ENCODE peak calls at places on chromosomes 6 and 20, in five cellular contexts. B, U, D, Q and L are unnamed samples.
A peak's percentile ranks its signal among the peaks of the same experiment; 100 is the strongest.

GRCh38 chr6:89485320-89485719 is 52.4 kb downstream of the ANKRD6 start:
- DNase-seq in B (no peak), U (no peak), D (no peak), Q (no peak), L (no peak)

GRCh38 chr20:41218466-41218865 is 81.1 kb downstream of the PLCG1 start:
- DNase-seq in B (no peak), U (peak; percentile 82), D (no peak), Q (peak; percentile 86), L (no peak)

GRCh38 chr6:63844287-63844686 is 208.7 kb downstream of the PHF3 start:
- DNase-seq in B (no peak), U (peak; percentile 83), D (no peak), Q (peak; percentile 90), L (no peak)

GRCh38 chr20:9035129-9035528 is 33.8 kb upstream of the PLCB4 start:
- DNase-seq in B (peak; percentile 64), U (peak; percentile 84), D (no peak), Q (peak; percentile 96), L (no peak)

GRCh38 chr6:7883381-7883780 is 27.2 kb downstream of the TXNDC5 start:
- DNase-seq in B (no peak), U (no peak), D (no peak), Q (no peak), L (no peak)

GRCh38 chr6:101086473-101086872 is 205.3 kb upstream of the ASCC3 start:
- DNase-seq in B (no peak), U (no peak), D (no peak), Q (no peak), L (no peak)

GRCh38 chr6:33018904-33019303 is 9.5 kb upstream of the HLA-DOA start:
- DNase-seq in B (no peak), U (no peak), D (peak; percentile 52), Q (peak; percentile 39), L (no peak)

GRCh38 chr6:100257661-100258395 is 206.9 kb downstream of the SIM1 start:
- DNase-seq in B (no peak), U (peak; percentile 68), D (peak; percentile 1), Q (peak; percentile 57), L (no peak)

GRCh38 chr6:31620586-31621319 is at the start of gene PRRC2A:
- DNase-seq in B (no peak), U (no peak), D (peak; percentile 93), Q (no peak), L (peak; percentile 65)

GRCh38 chr6:13332349-13332706 is 4.0 kb upstream of the TBC1D7 start:
- DNase-seq in B (no peak), U (no peak), D (no peak), Q (no peak), L (no peak)

GRCh38 chr6:25263602-25264001 is 15.6 kb upstream of the CARMIL1 start:
- DNase-seq in B (no peak), U (peak; percentile 49), D (no peak), Q (peak; percentile 78), L (no peak)

GRCh38 chr20:34074101-34074760 is 37.8 kb downstream of the EIF2S2 start:
- DNase-seq in B (peak; percentile 5), U (no peak), D (no peak), Q (peak; percentile 23), L (no peak)